ENCODE peak calls at places on chromosomes 1 and 21, in nine cellular contexts. S is adrenal gland, L is thoracic aorta, A is astrocyte, F is heart left ventricle, B is left ventricle myocardium inferior, M is gastrocnemius medialis, R is Panc1, X is mucosa of descending colon. N is an unnamed sample.

GRCh38 chr1:98232678-98233077 is 311.8 kb upstream of the DPYD start:
- DNase-seq in S (no peak), L (no peak), A (no peak), F (no peak), B (no peak), M (no peak), R (no peak), X (no peak), N (no peak)

GRCh38 chr1:63691672-63692425 is 82.0 kb upstream of the ROR1 start:
- DNase-seq in S (peak; percentile 79), L (no peak), A (peak; percentile 79), F (no peak), B (no peak), M (peak; percentile 49), R (peak; percentile 92), X (peak; percentile 87), N (peak; percentile 41)

GRCh38 chr1:236020359-236021000 is 44.4 kb downstream of the NID1 start:
- DNase-seq in S (peak; percentile 48), L (no peak), A (no peak), F (no peak), B (no peak), M (peak; percentile 64), R (no peak), X (no peak), N (no peak)

GRCh38 chr1:95352767-95353166 is 118.8 kb downstream of the RWDD3 start:
- DNase-seq in S (peak; percentile 53), L (no peak), A (no peak), F (no peak), B (no peak), M (no peak), R (no peak), X (peak; percentile 7), N (no peak)

GRCh38 chr1:62849031-62849430 is 65.1 kb downstream of the ATG4C start:
- DNase-seq in S (no peak), L (no peak), A (no peak), F (no peak), B (no peak), M (no peak), R (no peak), X (no peak), N (no peak)

GRCh38 chr1:41072051-41072450 is 50.5 kb upstream of the SLFNL1 start:
- DNase-seq in S (no peak), L (no peak), A (peak; percentile 61), F (no peak), B (no peak), M (no peak), R (no peak), X (no peak), N (no peak)

GRCh38 chr1:117312453-117313138 is 54.7 kb upstream of the MAN1A2 start:
- DNase-seq in S (no peak), L (no peak), A (peak; percentile 62), F (no peak), B (no peak), M (no peak), R (peak; percentile 17), X (peak; percentile 14), N (no peak)

GRCh38 chr1:233597489-233597901 is 16.4 kb upstream of the KCNK1 start:
- DNase-seq in S (no peak), L (no peak), A (peak; percentile 44), F (no peak), B (no peak), M (no peak), R (no peak), X (no peak), N (no peak)

GRCh38 chr1:151718011-151718431 is 1.4 kb upstream of the CELF3 start:
- DNase-seq in S (no peak), L (no peak), A (no peak), F (no peak), B (peak; percentile 37), M (no peak), R (no peak), X (no peak), N (no peak)

GRCh38 chr21:45919593-45919992 is 62.0 kb upstream of the COL6A1 start:
- DNase-seq in S (no peak), L (no peak), A (no peak), F (no peak), B (no peak), M (no peak), R (no peak), X (no peak), N (no peak)

GRCh38 chr1:89659322-89660061 is 26.6 kb downstream of the LRRC8C start:
- DNase-seq in S (no peak), L (no peak), A (no peak), F (peak; percentile 44), B (no peak), M (no peak), R (no peak), X (no peak), N (no peak)

GRCh38 chr1:30923597-30923996 is 15.0 kb upstream of the SDC3 start:
- DNase-seq in S (no peak), L (no peak), A (peak; percentile 56), F (no peak), B (no peak), M (no peak), R (no peak), X (no peak), N (no peak)

GRCh38 chr1:68049941-68050878 is at the start of gene DIRAS3:
- DNase-seq in S (peak; percentile 58), L (no peak), A (peak; percentile 73), F (peak; percentile 25), B (peak; percentile 21), M (peak; percentile 21), R (no peak), X (peak; percentile 8), N (no peak)

GRCh38 chr1:226466301-226466700 is 58.4 kb upstream of the PARP1 start:
- DNase-seq in S (no peak), L (no peak), A (no peak), F (no peak), B (no peak), M (no peak), R (no peak), X (no peak), N (no peak)

GRCh38 chr1:17441265-17441992 is 2.0 kb upstream of the RCC2 start:
- DNase-seq in S (no peak), L (no peak), A (peak; percentile 48), F (no peak), B (no peak), M (no peak), R (peak; percentile 63), X (no peak), N (no peak)

GRCh38 chr1:221099747-221100146 is 220.5 kb downstream of the HLX start:
- DNase-seq in S (no peak), L (no peak), A (no peak), F (no peak), B (no peak), M (no peak), R (no peak), X (no peak), N (no peak)

GRCh38 chr1:44296067-44296466 is 59.0 kb downstream of the ERI3 start:
- DNase-seq in S (no peak), L (no peak), A (no peak), F (no peak), B (no peak), M (no peak), R (no peak), X (no peak), N (no peak)

GRCh38 chr1:44294588-44295007 is 60.5 kb downstream of the ERI3 start:
- DNase-seq in S (peak; percentile 68), L (no peak), A (peak; percentile 80), F (peak; percentile 44), B (no peak), M (peak; percentile 48), R (no peak), X (peak; percentile 78), N (peak; percentile 23)

GRCh38 chr1:44296794-44297193 is 58.3 kb downstream of the ERI3 start:
- DNase-seq in S (no peak), L (no peak), A (no peak), F (no peak), B (no peak), M (no peak), R (no peak), X (no peak), N (no peak)

GRCh38 chr1:44292641-44293040 is 62.4 kb downstream of the ERI3 start:
- DNase-seq in S (no peak), L (no peak), A (no peak), F (no peak), B (no peak), M (no peak), R (no peak), X (no peak), N (no peak)

GRCh38 chr1:44293761-44294315 is 61.2 kb downstream of the ERI3 start:
- DNase-seq in S (peak; percentile 83), L (no peak), A (no peak), F (peak; percentile 88), B (peak; percentile 70), M (peak; percentile 67), R (no peak), X (peak; percentile 66), N (peak; percentile 47)
- TF ChIP-seq CTCF in S (no peak), L (no peak), A (no peak), F (no peak), B (peak; percentile 51), M (no peak), R (no peak), X (no peak), N (peak; percentile 17)

GRCh38 chr1:3610823-3611169 is 512 bp downstream of the MEGF6 start:
- DNase-seq in S (no peak), L (no peak), A (no peak), F (no peak), B (no peak), M (no peak), R (no peak), X (no peak), N (no peak)
- H3K4me1 ChIP-seq in S (peaks cover 9% of the 10 kb centered on the region), L (peaks cover 12% of the 10 kb centered on the region), A (peaks cover 28% of the 10 kb centered on the region), F (peaks cover 13% of the 10 kb centered on the region), B (peaks cover 18% of the 10 kb centered on the region), M (peaks cover 13% of the 10 kb centered on the region), R (peaks cover 28% of the 10 kb centered on the region), X (peaks cover 14% of the 10 kb centered on the region), N (no peaks in the 10 kb centered on the region)

GRCh38 chr21:38223893-38224540 is 32.8 kb upstream of the KCNJ15 start:
- DNase-seq in S (no peak), L (no peak), A (peak; percentile 28), F (no peak), B (no peak), M (no peak), R (no peak), X (peak; percentile 25), N (no peak)

GRCh38 chr21:38221594-38221993 is 35.2 kb upstream of the KCNJ15 start:
- DNase-seq in S (no peak), L (no peak), A (no peak), F (no peak), B (no peak), M (no peak), R (no peak), X (no peak), N (no peak)

GRCh38 chr21:38220270-38220737 is 36.5 kb upstream of the KCNJ15 start:
- DNase-seq in S (no peak), L (no peak), A (no peak), F (no peak), B (no peak), M (no peak), R (no peak), X (no peak), N (no peak)

GRCh38 chr21:38219049-38219628 is 37.7 kb upstream of the KCNJ15 start:
- DNase-seq in S (peak; percentile 82), L (peak; percentile 54), A (peak; percentile 55), F (peak; percentile 71), B (peak; percentile 46), M (peak; percentile 33), R (peak; percentile 35), X (peak; percentile 89), N (peak; percentile 61)
- H3K9me3 ChIP-seq in S (no peaks in the 10 kb centered on the region), L (peaks cover 9% of the 10 kb centered on the region), A (peaks cover 14% of the 10 kb centered on the region), F (peaks cover 21% of the 10 kb centered on the region), B (peaks cover 20% of the 10 kb centered on the region), M (no peaks in the 10 kb centered on the region), R (peaks cover 4% of the 10 kb centered on the region), X (peaks cover 18% of the 10 kb centered on the region), N (no peaks in the 10 kb centered on the region)

GRCh38 chr21:31103163-31103562 is 64.9 kb upstream of the KRTAP19-8 start:
- DNase-seq in S (no peak), L (no peak), A (no peak), F (no peak), B (no peak), M (no peak), R (no peak), X (no peak), N (no peak)
- TF ChIP-seq CTCF in S (no peak), L (no peak), A (no peak), F (no peak), B (no peak), M (no peak), R (no peak), X (no peak), N (no peak)